ENCODE peak calls at places on chromosome 1, in five cellular contexts. K, L, O, B and N are unnamed samples.

GRCh38 chr1:89041055-89041707 is 18.5 kb upstream of the GBP3 start:
- DNase-seq in K (no peak), L (no peak), O (peak), B (no peak), N (no peak)

GRCh38 chr1:93758842-93759515 is 77.3 kb upstream of the BCAR3 start:
- DNase-seq in K (no peak), L (peak), O (no peak), B (peak), N (peak)

GRCh38 chr1:79128726-79129125 is 122.2 kb upstream of the ADGRL4 start:
- DNase-seq in K (no peak), L (peak), O (no peak), B (no peak), N (no peak)

GRCh38 chr1:63951076-63951946 is 177.5 kb downstream of the ROR1 start:
- DNase-seq in K (no peak), L (no peak), O (no peak), B (no peak), N (no peak)

GRCh38 chr1:33925586-33925985 is 61.7 kb downstream of the HMGB4 start:
- DNase-seq in K (no peak), L (no peak), O (no peak), B (no peak), N (no peak)

GRCh38 chr1:182685186-182685585 is 799 bp upstream of the RGS8 start:
- DNase-seq in K (no peak), L (no peak), O (no peak), B (no peak), N (no peak)

GRCh38 chr1:202964755-202965440 is 2.2 kb downstream of the CYB5R1 start:
- DNase-seq in K (no peak), L (no peak), O (no peak), B (no peak), N (no peak)

GRCh38 chr1:152960452-152961044 is 9.9 kb upstream of the SPRR4 start:
- DNase-seq in K (peak), L (no peak), O (no peak), B (no peak), N (no peak)

GRCh38 chr1:221487781-221488520 is 253.9 kb downstream of the DUSP10 start:
- DNase-seq in K (no peak), L (no peak), O (no peak), B (no peak), N (no peak)

GRCh38 chr1:28790384-28791035 is 21.5 kb upstream of the OPRD1 start:
- DNase-seq in K (peak), L (no peak), O (no peak), B (peak), N (no peak)

GRCh38 chr1:202034683-202035462 is 24.5 kb downstream of the ELF3 start:
- DNase-seq in K (peak), L (no peak), O (peak), B (peak), N (peak)

GRCh38 chr1:167107456-167107855 is 13.6 kb downstream of the STYXL2 start:
- DNase-seq in K (no peak), L (no peak), O (no peak), B (no peak), N (no peak)

GRCh38 chr1:197914510-197914909 is 2.7 kb upstream of the LHX9 start:
- DNase-seq in K (no peak), L (no peak), O (no peak), B (no peak), N (no peak)

GRCh38 chr1:905071-905749 is 18.5 kb upstream of the SAMD11 start:
- DNase-seq in K (peak), L (peak), O (no peak), B (no peak), N (peak)

GRCh38 chr1:66274634-66275033 is 259.3 kb upstream of the SGIP1 start:
- DNase-seq in K (no peak), L (no peak), O (no peak), B (no peak), N (no peak)

GRCh38 chr1:157301477-157302198 is 163.4 kb upstream of the ETV3 start:
- DNase-seq in K (no peak), L (no peak), O (no peak), B (no peak), N (no peak)

GRCh38 chr1:56375184-56375837 is 204.1 kb downstream of the PLPP3 start:
- DNase-seq in K (no peak), L (no peak), O (no peak), B (no peak), N (no peak)

GRCh38 chr1:222801067-222801466 is 13.8 kb upstream of the DISP1 start:
- DNase-seq in K (no peak), L (no peak), O (no peak), B (no peak), N (no peak)

GRCh38 chr1:39892611-39893595 is 8.8 kb downstream of the MYCL start:
- DNase-seq in K (peak), L (no peak), O (no peak), B (peak), N (no peak)

GRCh38 chr1:39896909-39897685 is 4.6 kb downstream of the MYCL start:
- DNase-seq in K (no peak), L (no peak), O (no peak), B (no peak), N (no peak)

GRCh38 chr1:39895096-39895495 is 6.6 kb downstream of the MYCL start:
- DNase-seq in K (no peak), L (no peak), O (no peak), B (no peak), N (no peak)

GRCh38 chr1:39898146-39898545 is 3.6 kb downstream of the MYCL start:
- DNase-seq in K (no peak), L (no peak), O (no peak), B (no peak), N (no peak)

DNA sequence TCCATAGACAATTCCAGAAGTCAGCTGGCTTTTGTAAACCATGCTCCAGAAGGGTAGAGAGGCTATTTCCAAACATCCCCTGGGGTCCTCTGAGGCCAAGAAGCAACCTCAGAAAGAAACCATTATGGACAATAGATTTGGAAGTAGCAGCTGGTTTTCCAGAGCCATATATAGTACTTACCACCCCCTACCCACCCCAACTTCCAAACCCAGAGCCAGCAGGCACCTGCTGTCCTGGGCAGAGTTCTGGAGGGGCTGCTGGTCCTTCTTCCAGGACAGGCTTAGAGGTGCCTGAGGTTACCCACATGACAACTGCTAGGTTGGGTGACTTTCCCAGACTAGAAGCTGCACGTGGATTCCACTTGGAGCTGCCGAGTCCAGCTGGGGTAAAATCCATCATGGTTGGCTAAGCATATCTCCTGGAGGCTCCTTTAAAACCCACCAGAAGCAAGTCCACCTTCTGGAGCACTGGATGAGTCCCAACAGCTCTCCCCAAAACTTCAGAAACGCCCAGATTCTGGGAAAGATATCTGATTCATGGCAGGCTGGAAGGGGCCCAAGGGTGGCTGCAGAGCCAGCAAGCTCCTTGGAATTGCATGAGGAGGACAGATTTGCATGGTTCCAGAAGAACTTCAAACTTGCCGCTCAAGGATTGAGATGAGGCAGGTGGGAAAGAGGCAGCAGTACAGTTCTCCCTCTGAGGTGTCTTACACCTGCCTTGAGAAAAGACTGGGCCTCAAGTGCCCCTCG is 5.8 kb downstream of the MYCL start:
- DNase-seq in K (no peak), L (no peak), O (no peak), B (no peak), N (no peak)
- TF ChIP-seq GABPA in K (no peak), L (no peak), O (no peak), B (no peak), N (no peak)

DNA sequence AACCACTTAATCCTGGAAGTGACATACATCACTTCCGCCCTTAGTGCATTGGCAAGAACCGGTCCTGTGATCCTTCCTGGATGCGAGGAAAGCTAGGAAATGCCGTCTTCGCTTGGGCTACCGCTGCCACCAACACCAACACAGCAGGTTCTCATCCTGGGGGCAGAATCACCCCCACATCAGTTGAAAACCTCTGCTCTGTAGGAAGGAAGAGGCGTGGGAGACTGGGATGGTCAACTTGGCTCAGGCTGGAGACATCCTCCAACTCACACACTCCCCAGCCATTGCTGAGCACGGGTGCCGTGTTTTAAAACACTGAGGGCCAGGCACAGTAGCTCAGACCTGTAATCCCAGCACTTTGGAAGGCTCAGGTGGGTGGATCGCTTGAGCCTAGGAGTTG is 74.9 kb downstream of the ALPL start:
- DNase-seq in K (no peak), L (no peak), O (no peak), B (no peak), N (no peak)
- H3K27ac ChIP-seq in K (no peak), L (no peak), O (no peak), B (no peak), N (no peak)

GRCh38 chr1:22241250-22241649 is 98.4 kb upstream of the WNT4 start:
- DNase-seq in K (no peak), L (no peak), O (no peak), B (no peak), N (no peak)
- TF ChIP-seq REST in K (no peak), L (no peak), O (no peak), B (no peak), N (no peak)

GRCh38 chr1:20398744-20399143 is 87.3 kb downstream of the CAMK2N1 start:
- DNase-seq in K (no peak), L (no peak), O (no peak), B (no peak), N (no peak)

GRCh38 chr1:20399196-20399595 is 86.8 kb downstream of the CAMK2N1 start:
- DNase-seq in K (no peak), L (no peak), O (no peak), B (no peak), N (no peak)

GRCh38 chr1:20400341-20401177 is 85.5 kb downstream of the CAMK2N1 start:
- DNase-seq in K (no peak), L (no peak), O (no peak), B (no peak), N (no peak)

GRCh38 chr1:20401405-20402010 is 84.5 kb downstream of the CAMK2N1 start:
- DNase-seq in K (no peak), L (no peak), O (no peak), B (no peak), N (no peak)

DNA sequence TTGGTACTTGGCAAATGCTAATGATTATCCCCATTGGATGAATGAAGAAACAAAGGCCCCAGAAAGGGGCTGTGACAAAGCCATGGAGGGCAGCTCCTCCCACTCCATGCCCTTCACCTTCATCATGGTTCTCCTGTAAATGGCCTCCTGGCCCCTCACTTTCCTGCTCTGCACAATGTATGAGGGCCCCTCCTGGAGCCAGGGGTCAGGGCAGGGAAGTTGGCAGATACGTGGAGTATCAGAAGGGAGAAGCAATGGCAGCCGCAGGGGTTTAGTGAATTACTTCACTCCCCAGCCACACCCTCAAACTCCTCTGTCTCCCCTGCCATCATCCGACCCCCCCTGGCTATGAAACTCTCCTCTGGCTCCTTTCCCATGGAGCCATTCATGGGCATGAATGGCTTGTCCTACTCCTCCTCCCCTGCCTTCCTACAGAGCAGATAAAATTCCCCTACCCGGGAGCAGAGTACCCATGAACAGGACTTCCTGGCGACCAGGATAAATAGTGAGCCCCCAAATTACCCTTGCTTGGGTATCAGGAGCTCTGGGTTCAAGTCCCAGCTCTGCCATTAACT is 86.3 kb downstream of the CAMK2N1 start:
- DNase-seq in K (no peak), L (no peak), O (no peak), B (no peak), N (no peak)
- TF ChIP-seq GABPA in K (no peak), L (no peak), O (no peak), B (no peak), N (no peak)

DNA sequence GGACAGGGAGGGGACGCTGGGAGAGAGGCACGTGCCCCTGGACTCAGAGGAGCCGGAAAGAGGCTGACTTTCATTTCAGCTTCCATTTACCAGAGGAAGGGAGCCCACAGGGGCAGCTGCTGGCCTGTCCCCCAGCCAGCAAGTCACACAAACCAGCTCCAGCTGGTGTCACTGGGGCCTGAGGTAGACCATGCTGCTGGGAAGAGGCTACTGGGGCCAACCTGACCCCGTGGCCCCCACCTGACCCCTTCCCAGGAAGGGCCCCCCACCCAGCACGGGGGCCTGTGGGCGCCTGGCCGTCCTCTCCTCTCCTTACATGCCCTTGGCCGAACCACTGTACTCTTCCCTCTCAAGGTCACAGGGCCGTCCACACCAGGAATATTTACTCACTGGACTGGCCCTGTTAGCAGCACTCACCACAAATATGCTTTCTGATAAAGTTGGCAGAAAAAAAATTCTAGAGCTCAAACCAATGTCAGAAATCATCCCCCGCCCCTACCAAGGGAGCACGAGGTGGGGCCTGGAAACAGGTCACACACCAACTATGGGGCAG is 110.5 kb downstream of the CASZ1 start:
- DNase-seq in K (no peak), L (no peak), O (no peak), B (peak), N (no peak)
- H3K27ac ChIP-seq in K (no peak), L (no peak), O (no peak), B (peak), N (no peak)

GRCh38 chr1:186164773-186165172 is 210.3 kb downstream of the TPR start:
- DNase-seq in K (no peak), L (no peak), O (no peak), B (no peak), N (no peak)

GRCh38 chr1:186167096-186167668 is 207.9 kb downstream of the TPR start:
- DNase-seq in K (no peak), L (no peak), O (no peak), B (no peak), N (no peak)

DNA sequence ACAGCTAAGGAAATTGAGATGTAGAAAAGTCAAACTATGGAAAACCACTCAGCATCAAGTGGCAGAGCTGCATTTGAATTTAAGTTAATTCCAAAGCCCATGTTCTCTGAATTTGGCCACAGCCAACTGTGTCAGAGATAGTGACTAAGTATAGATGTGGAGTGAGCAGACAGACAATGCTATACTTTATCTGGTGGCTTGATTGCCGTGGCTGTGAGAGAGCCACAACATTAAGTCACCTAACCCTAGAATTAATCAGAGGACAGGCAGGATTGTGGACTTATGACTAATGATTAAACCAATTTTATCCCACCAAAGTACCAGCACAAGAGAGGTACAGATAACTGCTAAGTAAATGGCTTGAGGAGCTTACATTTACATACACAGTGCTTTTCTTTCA is 209.8 kb downstream of the TPR start:
- DNase-seq in K (no peak), L (no peak), O (no peak), B (no peak), N (no peak)
- TF ChIP-seq REST in K (no peak), L (no peak), O (no peak), B (no peak), N (no peak)

DNA sequence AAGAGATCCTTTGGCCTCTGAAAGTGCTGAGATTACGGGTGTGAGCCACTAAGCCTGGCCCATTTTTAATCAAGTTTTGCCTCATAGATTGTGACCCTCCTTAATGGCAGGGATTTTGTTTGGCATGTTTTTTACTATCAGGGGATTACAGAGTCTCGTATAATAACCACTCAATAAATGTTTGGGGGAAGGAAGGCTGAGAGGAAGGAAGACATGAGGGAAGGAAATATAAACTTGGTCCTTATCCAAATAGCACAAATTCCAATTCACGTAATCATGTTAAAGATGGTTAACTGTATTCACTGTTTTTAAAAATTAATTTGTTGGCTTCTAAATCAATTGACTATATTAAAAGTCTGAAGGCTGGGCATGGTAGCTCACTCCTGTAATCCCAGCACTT is 30.9 kb upstream of the SERTAD4 start:
- DNase-seq in K (no peak), L (no peak), O (no peak), B (no peak), N (no peak)
- TF ChIP-seq GABPA in K (no peak), L (no peak), O (no peak), B (no peak), N (no peak)

GRCh38 chr1:244052728-244053312 is 1.7 kb downstream of the ZBTB18 start:
- DNase-seq in K (no peak), L (no peak), O (no peak), B (no peak), N (no peak)
- H3K27ac ChIP-seq in K (no peak), L (peak), O (no peak), B (no peak), N (no peak)

GRCh38 chr1:234891427-234891826 is 237.2 kb downstream of the TOMM20 start:
- DNase-seq in K (no peak), L (no peak), O (no peak), B (peak), N (no peak)

GRCh38 chr1:234887026-234887910 is 241.4 kb downstream of the TOMM20 start:
- DNase-seq in K (no peak), L (no peak), O (no peak), B (no peak), N (no peak)

GRCh38 chr1:234886081-234886874 is 242.4 kb downstream of the TOMM20 start:
- DNase-seq in K (no peak), L (no peak), O (no peak), B (no peak), N (no peak)

GRCh38 chr1:234890694-234891093 is 237.9 kb downstream of the TOMM20 start:
- DNase-seq in K (no peak), L (no peak), O (no peak), B (no peak), N (peak)

GRCh38 chr1:234889643-234890042 is 239.0 kb downstream of the TOMM20 start:
- DNase-seq in K (no peak), L (no peak), O (no peak), B (no peak), N (no peak)
- TF ChIP-seq REST in K (no peak), L (no peak), O (no peak), B (no peak), N (no peak)

GRCh38 chr1:37631039-37631428 is 3.7 kb downstream of the RSPO1 start:
- DNase-seq in K (no peak), L (no peak), O (no peak), B (no peak), N (no peak)
- TF ChIP-seq GABPA in K (no peak), L (no peak), O (no peak), B (no peak), N (no peak)